ENCODE peak calls at places on chromosomes 16 and 17, in four cellular contexts. N is sigmoid colon, O is lower lobe of right lung, K is fibroblast of pulmonary artery. X is an unnamed sample.

GRCh38 chr17:38585805-38586529 is 19.8 kb downstream of the SRCIN1 start:
- DNase-seq in N (no peak), O (no peak), K (no peak), X (no peak)

GRCh38 chr17:43940630-43941029 is 1.6 kb downstream of the PPY start:
- DNase-seq in N (no peak), O (no peak), K (peak; percentile 39), X (no peak)

GRCh38 chr17:30555942-30556341 is 78.7 kb downstream of the GOSR1 start:
- DNase-seq in N (no peak), O (peak; percentile 28), K (no peak), X (peak; percentile 36)

GRCh38 chr17:65173284-65173793 is 36.2 kb downstream of the RGS9 start:
- DNase-seq in N (no peak), O (no peak), K (peak; percentile 88), X (no peak)

GRCh38 chr17:16467044-16467443 is 24.9 kb downstream of the LRRC75A start:
- DNase-seq in N (no peak), O (no peak), K (no peak), X (no peak)

GRCh38 chr17:69960755-69961154 is 114.3 kb upstream of the KCNJ16 start:
- DNase-seq in N (peak; percentile 66), O (peak; percentile 43), K (no peak), X (no peak)

GRCh38 chr16:68936729-68937631 is 93.6 kb downstream of the TANGO6 start:
- DNase-seq in N (no peak), O (no peak), K (peak; percentile 31), X (no peak)

GRCh38 chr17:75404223-75404738 is 1.2 kb downstream of the GRB2 start:
- DNase-seq in N (peak; percentile 83), O (peak; percentile 57), K (peak; percentile 88), X (no peak)

GRCh38 chr16:66713076-66713475 is 16.5 kb upstream of the CMTM4 start:
- DNase-seq in N (peak; percentile 54), O (no peak), K (no peak), X (no peak)

GRCh38 chr17:58593121-58593520 is 78.7 kb upstream of the MTMR4 start:
- DNase-seq in N (no peak), O (no peak), K (no peak), X (no peak)

GRCh38 chr17:15213381-15214087 is 51.6 kb downstream of the PMP22 start:
- DNase-seq in N (no peak), O (no peak), K (peak; percentile 25), X (no peak)

GRCh38 chr17:3575506-3575905 is 17.9 kb upstream of the TRPV3 start:
- DNase-seq in N (no peak), O (no peak), K (peak; percentile 29), X (no peak)

GRCh38 chr16:66278604-66279262 is 87.8 kb upstream of the CDH5 start:
- DNase-seq in N (no peak), O (no peak), K (no peak), X (no peak)

GRCh38 chr17:59451706-59452105 is 113.7 kb upstream of the DHX40 start:
- DNase-seq in N (no peak), O (no peak), K (peak; percentile 44), X (no peak)

GRCh38 chr16:533391-534088 is 6.0 kb downstream of the CAPN15 start:
- DNase-seq in N (no peak), O (no peak), K (no peak), X (no peak)

GRCh38 chr16:68257251-68257905 is 6.9 kb upstream of the SLC7A6 start:
- DNase-seq in N (no peak), O (no peak), K (no peak), X (no peak)

GRCh38 chr17:66988069-66988798 is 23.7 kb downstream of the CACNG4 start:
- DNase-seq in N (no peak), O (no peak), K (no peak), X (no peak)

GRCh38 chr17:28643979-28644781 is 778 bp downstream of the BLTP2 start:
- DNase-seq in N (peak; percentile 69), O (peak; percentile 71), K (peak; percentile 64), X (no peak)

GRCh38 chr17:54992797-54993639 is 24.5 kb downstream of the STXBP4 start:
- DNase-seq in N (no peak), O (no peak), K (peak; percentile 70), X (no peak)

GRCh38 chr17:75821552-75821951 is 22.7 kb downstream of the UNC13D start:
- DNase-seq in N (no peak), O (no peak), K (no peak), X (no peak)

GRCh38 chr17:41621916-41622315 is 2.5 kb downstream of the KRT17 start:
- DNase-seq in N (peak; percentile 35), O (no peak), K (no peak), X (no peak)

GRCh38 chr16:70777973-70778406 is 23.0 kb downstream of the VAC14 start:
- DNase-seq in N (no peak), O (no peak), K (no peak), X (no peak)

GRCh38 chr17:73228748-73229236 is 32.9 kb downstream of the CPSF4L start:
- DNase-seq in N (peak; percentile 83), O (peak; percentile 61), K (peak; percentile 88), X (no peak)

GRCh38 chr16:28492511-28492910 is 637 bp upstream of the CLN3 start:
- DNase-seq in N (no peak), O (no peak), K (no peak), X (no peak)

GRCh38 chr16:68234188-68235104 is 1.5 kb downstream of the ESRP2 start:
- DNase-seq in N (peak; percentile 67), O (peak; percentile 94), K (no peak), X (no peak)

GRCh38 chr17:78271419-78272160 is 40.2 kb downstream of the TMEM235 start:
- DNase-seq in N (no peak), O (no peak), K (no peak), X (no peak)

GRCh38 chr16:720507-720989 is 398 bp upstream of the ANTKMT start:
- DNase-seq in N (peak; percentile 83), O (no peak), K (peak; percentile 67), X (no peak)

GRCh38 chr16:89764711-89765201 is 43.4 kb downstream of the ZNF276 start:
- DNase-seq in N (no peak), O (peak; percentile 77), K (no peak), X (no peak)

GRCh38 chr16:27405546-27406451 is 3.8 kb downstream of the IL21R start:
- DNase-seq in N (no peak), O (no peak), K (no peak), X (no peak)

GRCh38 chr16:64426131-64426666 is 695.7 kb downstream of the CDH11 start:
- DNase-seq in N (no peak), O (no peak), K (no peak), X (no peak)

GRCh38 chr16:11915644-11916523 is at the start of gene GSPT1:
- DNase-seq in N (peak; percentile 99), O (peak; percentile 99), K (peak; percentile 98), X (peak; percentile 100)

GRCh38 chr16:48451323-48451722 is 66.1 kb upstream of the SIAH1 start:
- DNase-seq in N (no peak), O (no peak), K (no peak), X (no peak)

GRCh38 chr17:8249621-8250020 is 532 bp downstream of the PFAS start:
- DNase-seq in N (no peak), O (no peak), K (no peak), X (no peak)

GRCh38 chr16:31874354-31875111 is 926 bp downstream of the ZNF267 start:
- DNase-seq in N (no peak), O (no peak), K (peak; percentile 50), X (no peak)

GRCh38 chr16:81846105-81846504 is 67.0 kb downstream of the PLCG2 start:
- DNase-seq in N (no peak), O (no peak), K (no peak), X (no peak)

GRCh38 chr17:65099941-65100315 is 37.2 kb upstream of the RGS9 start:
- DNase-seq in N (peak; percentile 73), O (peak; percentile 64), K (peak; percentile 30), X (no peak)

GRCh38 chr17:47208744-47209488 is at the start of gene MYL4:
- DNase-seq in N (no peak), O (no peak), K (no peak), X (no peak)

GRCh38 chr17:48254896-48255295 is 147.3 kb downstream of the SNX11 start:
- DNase-seq in N (no peak), O (no peak), K (peak; percentile 34), X (no peak)

GRCh38 chr17:48261297-48261880 is 153.8 kb downstream of the SNX11 start:
- DNase-seq in N (no peak), O (no peak), K (no peak), X (no peak)

GRCh38 chr17:48258317-48258716 is 150.8 kb downstream of the SNX11 start:
- DNase-seq in N (no peak), O (no peak), K (no peak), X (no peak)

GRCh38 chr17:48262982-48263586 is 155.5 kb downstream of the SNX11 start:
- DNase-seq in N (no peak), O (no peak), K (peak; percentile 39), X (no peak)

GRCh38 chr17:48259710-48260291 is 152.2 kb downstream of the SNX11 start:
- DNase-seq in N (no peak), O (no peak), K (peak; percentile 64), X (no peak)
- TF ChIP-seq CTCF in N (no peak), O (peak; percentile 37), K (peak; percentile 79), X (peak; percentile 73)

GRCh38 chr17:6430769-6431168 is 4.2 kb downstream of the AIPL1 start:
- DNase-seq in N (no peak), O (no peak), K (no peak), X (no peak)
- TF ChIP-seq CTCF in N (no peak), O (peak; percentile 21), K (peak; percentile 35), X (peak; percentile 61)

GRCh38 chr16:56797861-56798260 is 67.1 kb upstream of the SLC12A3 start:
- DNase-seq in N (no peak), O (no peak), K (no peak), X (no peak)

GRCh38 chr16:56795011-56795410 is 65.1 kb downstream of the NUP93 start:
- DNase-seq in N (no peak), O (no peak), K (no peak), X (no peak)

GRCh38 chr16:56789360-56789759 is 59.4 kb downstream of the NUP93 start:
- DNase-seq in N (no peak), O (peak; percentile 52), K (peak; percentile 48), X (no peak)

GRCh38 chr16:56792960-56793359 is 63.0 kb downstream of the NUP93 start:
- DNase-seq in N (no peak), O (no peak), K (no peak), X (no peak)

DNA sequence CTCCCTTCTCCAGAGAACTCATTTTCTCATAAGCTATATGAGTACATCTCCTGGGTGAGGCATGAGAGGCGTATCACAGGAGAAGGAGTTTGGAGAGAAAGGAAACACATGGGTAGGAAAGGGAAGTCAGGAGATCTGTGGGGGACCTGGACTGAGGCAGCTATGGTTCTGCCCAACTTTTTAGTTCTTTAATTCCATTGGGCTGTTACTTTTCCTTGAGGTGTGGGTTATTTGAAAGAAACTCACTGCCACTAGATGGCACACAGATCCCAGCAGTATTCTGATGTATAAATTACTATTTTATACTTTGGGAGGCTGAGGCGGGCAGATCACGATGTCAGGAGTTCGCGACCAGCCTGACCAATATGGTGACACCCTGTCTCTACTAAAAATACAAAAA is 63.6 kb downstream of the NUP93 start:
- DNase-seq in N (no peak), O (no peak), K (peak; percentile 72), X (no peak)
- TF ChIP-seq CTCF in N (no peak), O (peak; percentile 33), K (peak; percentile 56), X (peak; percentile 88)

DNA sequence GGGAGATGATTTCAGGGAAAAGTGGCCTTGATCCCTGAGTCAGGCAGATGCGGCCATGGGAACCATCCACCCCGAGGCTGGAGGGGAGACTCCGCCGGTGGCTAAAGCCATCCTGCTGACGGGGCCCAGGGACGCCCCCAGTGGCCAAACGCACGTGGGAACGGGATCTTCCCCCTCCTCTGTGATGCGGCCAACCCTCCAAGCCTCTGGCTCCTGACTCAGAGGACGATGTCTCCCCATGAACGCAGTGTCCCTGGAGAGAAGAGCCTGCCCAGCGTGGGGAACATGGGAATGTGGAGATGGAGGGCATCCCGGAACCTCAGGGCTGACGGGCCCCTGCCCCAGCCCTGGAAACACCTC is 25.0 kb downstream of the SLC7A5 start:
- DNase-seq in N (no peak), O (no peak), K (no peak), X (no peak)
- TF ChIP-seq CTCF in N (no peak), O (no peak), K (no peak), X (peak; percentile 55)